ENCODE peak calls at places on chromosome 6, in five cellular contexts. U, R, O, Q and A are unnamed samples.

GRCh38 chr6:100281471-100281878 is 183.2 kb downstream of the SIM1 start:
- DNase-seq in O (peak), R (no peak), Q (no peak), U (no peak), A (no peak)

GRCh38 chr6:128848169-128848935 is 34.6 kb upstream of the LAMA2 start:
- DNase-seq in Q (no peak), U (no peak), R (no peak), O (peak), A (no peak)

GRCh38 chr6:11350294-11350693 is 117.8 kb upstream of the NEDD9 start:
- DNase-seq in U (no peak), R (no peak), O (no peak), Q (no peak), A (no peak)

GRCh38 chr6:5471637-5472430 is 210.5 kb downstream of the FARS2 start:
- DNase-seq in Q (no peak), R (no peak), O (no peak), U (no peak), A (no peak)

GRCh38 chr6:42937548-42938427 is 8.5 kb downstream of the CNPY3 start:
- DNase-seq in Q (no peak), O (no peak), R (no peak), U (no peak), A (no peak)

GRCh38 chr6:85081102-85081501 is 316.7 kb upstream of the TBX18 start:
- DNase-seq in U (no peak), Q (no peak), R (no peak), O (no peak), A (no peak)

GRCh38 chr6:25384234-25384633 is 105.1 kb downstream of the CARMIL1 start:
- DNase-seq in Q (no peak), U (no peak), O (no peak), R (no peak), A (no peak)

GRCh38 chr6:113328886-113329381 is 528.2 kb upstream of the MARCKS start:
- DNase-seq in U (no peak), Q (no peak), O (no peak), R (no peak), A (no peak)

GRCh38 chr6:151493495-151494234 is at the start of gene CCDC170:
- DNase-seq in Q (no peak), O (peak), R (no peak), U (no peak), A (peak)

GRCh38 chr6:170271771-170272314 is 19.0 kb downstream of the DLL1 start:
- DNase-seq in R (no peak), U (peak), O (peak), Q (peak), A (peak)

GRCh38 chr6:22363166-22363965 is 66.5 kb upstream of the PRL start:
- DNase-seq in U (no peak), R (peak), O (no peak), Q (no peak), A (no peak)

GRCh38 chr6:22907085-22907484 is 337.7 kb downstream of the HDGFL1 start:
- DNase-seq in R (no peak), Q (no peak), U (no peak), O (no peak), A (no peak)

GRCh38 chr6:79536615-79536968 is 638 bp downstream of the LCA5 start:
- DNase-seq in U (no peak), Q (no peak), O (peak), R (peak), A (no peak)

GRCh38 chr6:32114853-32115252 is 5.7 kb upstream of the TNXB start:
- DNase-seq in O (no peak), Q (no peak), R (peak), U (no peak), A (no peak)

GRCh38 chr6:165913676-165914570 is 250.9 kb upstream of the PDE10A start:
- DNase-seq in R (no peak), Q (no peak), U (no peak), O (no peak), A (no peak)

GRCh38 chr6:55954436-55954835 is 79.0 kb upstream of the BMP5 start:
- DNase-seq in Q (no peak), R (no peak), O (no peak), U (no peak), A (no peak)

GRCh38 chr6:36368921-36369880 is 18.3 kb downstream of the ETV7 start:
- DNase-seq in R (no peak), U (no peak), Q (no peak), O (no peak), A (no peak)

GRCh38 chr6:134678436-134678889 is 271.4 kb downstream of the ALDH8A1 start:
- DNase-seq in Q (no peak), U (no peak), O (peak), R (no peak), A (no peak)

GRCh38 chr6:3310710-3311109 is 52.0 kb downstream of the PSMG4 start:
- DNase-seq in R (peak), Q (no peak), O (no peak), U (no peak), A (no peak)

GRCh38 chr6:160990847-160991410 is 640 bp upstream of the MAP3K4 start:
- DNase-seq in Q (no peak), U (peak), R (peak), O (no peak), A (no peak)

GRCh38 chr6:112235956-112236355 is 18.4 kb downstream of the LAMA4 start:
- DNase-seq in O (no peak), Q (no peak), R (no peak), U (no peak), A (no peak)

GRCh38 chr6:113857565-113858066 is 471 bp downstream of the MARCKS start:
- DNase-seq in Q (no peak), O (peak), R (peak), U (no peak), A (peak)

GRCh38 chr6:47810885-47811284 is 29.1 kb downstream of the OPN5 start:
- DNase-seq in U (no peak), Q (no peak), R (no peak), O (no peak), A (no peak)

GRCh38 chr6:25630508-25631229 is 21.3 kb upstream of the SCGN start:
- DNase-seq in Q (no peak), R (no peak), U (no peak), O (no peak), A (no peak)

GRCh38 chr6:16285467-16286150 is 47.2 kb downstream of the GMPR start:
- DNase-seq in Q (no peak), R (no peak), O (no peak), U (no peak), A (no peak)

GRCh38 chr6:4412488-4412887 is 277.1 kb upstream of the ECI2 start:
- DNase-seq in U (no peak), Q (no peak), O (no peak), R (no peak), A (no peak)

GRCh38 chr6:4776493-4776966 is 326 bp downstream of the CDYL start:
- DNase-seq in U (no peak), Q (peak), R (no peak), O (no peak), A (no peak)

GRCh38 chr6:108627692-108628565 is 67.2 kb downstream of the FOXO3 start:
- DNase-seq in Q (no peak), O (no peak), U (no peak), R (no peak), A (no peak)

GRCh38 chr6:119612176-119612870 is 262.8 kb upstream of the MAN1A1 start:
- DNase-seq in Q (no peak), R (no peak), O (no peak), U (no peak), A (no peak)

GRCh38 chr6:30349411-30350177 is 4.6 kb downstream of the RPP21 start:
- DNase-seq in Q (no peak), R (no peak), O (no peak), U (no peak), A (no peak)

GRCh38 chr6:90478278-90478677 is 108.6 kb downstream of the MAP3K7 start:
- DNase-seq in R (no peak), Q (no peak), O (no peak), U (no peak), A (no peak)

GRCh38 chr6:166084951-166085350 is 82.7 kb downstream of the TBXT start:
- DNase-seq in U (no peak), Q (no peak), R (no peak), O (no peak), A (no peak)

GRCh38 chr6:107665386-107665785 is 158.7 kb downstream of the SCML4 start:
- DNase-seq in R (no peak), U (no peak), O (no peak), Q (no peak), A (no peak)

GRCh38 chr6:80504882-80505281 is 398.4 kb downstream of the BCKDHB start:
- DNase-seq in Q (no peak), U (no peak), O (no peak), R (no peak), A (no peak)

GRCh38 chr6:33837971-33838665 is 34.3 kb upstream of the MLN start:
- DNase-seq in Q (no peak), U (no peak), R (peak), O (no peak), A (no peak)